ENCODE peak calls at places on chromosome 11, in four cellular contexts. X, J, V and U are unnamed samples. For H3K4me1, the result is how much of the 10 kb centered on the place peaks cover.

GRCh38 chr11:62411524-62411923 is 7.3 kb upstream of the SCGB1A1 start:
- DNase-seq in X (no peak), J (no peak), V (no peak), U (no peak)

GRCh38 chr11:70829160-70829899 is 423.0 kb downstream of the SHANK2 start:
- DNase-seq in X (no peak), J (no peak), V (no peak), U (no peak)

GRCh38 chr11:114195981-114196731 is 100.0 kb upstream of the NNMT start:
- DNase-seq in X (no peak), J (peak), V (no peak), U (no peak)

GRCh38 chr11:35330924-35331323 is 88.4 kb downstream of the SLC1A2 start:
- DNase-seq in X (no peak), J (no peak), V (no peak), U (no peak)

GRCh38 chr11:44861829-44862545 is 88.7 kb downstream of the TP53I11 start:
- DNase-seq in X (peak), J (peak), V (peak), U (peak)

GRCh38 chr11:125941606-125942275 is 4.1 kb upstream of the VSIG10L2 start:
- DNase-seq in X (peak), J (peak), V (no peak), U (no peak)

GRCh38 chr11:96614101-96614500 is 224.3 kb downstream of the JRKL start:
- DNase-seq in X (no peak), J (no peak), V (no peak), U (no peak)

GRCh38 chr11:61885784-61886580 is 5.4 kb downstream of the FADS3 start:
- DNase-seq in X (no peak), J (no peak), V (no peak), U (no peak)

GRCh38 chr11:134654161-134654915 is 242.3 kb upstream of the B3GAT1 start:
- DNase-seq in X (no peak), J (peak), V (no peak), U (no peak)

GRCh38 chr11:65642014-65642671 is 4.2 kb downstream of the SIPA1 start:
- DNase-seq in X (no peak), J (no peak), V (no peak), U (no peak)

GRCh38 chr11:78239781-78240180 is 51.1 kb downstream of the USP35 start:
- DNase-seq in X (no peak), J (no peak), V (no peak), U (no peak)

GRCh38 chr11:117020873-117021564 is 77.2 kb downstream of the SIK3 start:
- DNase-seq in X (no peak), J (no peak), V (no peak), U (no peak)

GRCh38 chr11:62705880-62706831 is 1.1 kb downstream of the BSCL2 start:
- DNase-seq in X (peak), J (peak), V (peak), U (peak)

GRCh38 chr11:114209343-114209742 is 86.9 kb upstream of the NNMT start:
- DNase-seq in X (no peak), J (no peak), V (no peak), U (no peak)

GRCh38 chr11:26571861-26572654 is at the start of gene MUC15:
- DNase-seq in X (no peak), J (no peak), V (no peak), U (no peak)

GRCh38 chr11:90476442-90477007 is 253.7 kb upstream of the CHORDC1 start:
- DNase-seq in X (peak), J (peak), V (no peak), U (no peak)

GRCh38 chr11:24171869-24172268 is 325.0 kb upstream of the LUZP2 start:
- DNase-seq in X (no peak), J (no peak), V (no peak), U (no peak)

GRCh38 chr11:115473167-115473566 is 31.0 kb downstream of the CADM1 start:
- DNase-seq in X (no peak), J (no peak), V (no peak), U (no peak)

GRCh38 chr11:32884770-32885384 is 7.7 kb upstream of the QSER1 start:
- DNase-seq in X (no peak), J (no peak), V (no peak), U (no peak)

GRCh38 chr11:120727752-120728151 is 216.2 kb downstream of the GRIK4 start:
- DNase-seq in X (no peak), J (no peak), V (no peak), U (no peak)

GRCh38 chr11:125945011-125945796 is 640 bp upstream of the VSIG10L2 start:
- DNase-seq in X (no peak), J (no peak), V (no peak), U (no peak)

GRCh38 chr11:109197656-109198055 is 224.3 kb upstream of the C11orf87 start:
- DNase-seq in X (no peak), J (no peak), V (no peak), U (no peak)

GRCh38 chr11:78651923-78652602 is 77.4 kb upstream of the NARS2 start:
- DNase-seq in X (no peak), J (no peak), V (no peak), U (no peak)

GRCh38 chr11:67563354-67564114 is 20.1 kb upstream of the GSTP1 start:
- DNase-seq in X (no peak), J (peak), V (peak), U (peak)

GRCh38 chr11:108912587-108912986 is 247.7 kb downstream of the DDX10 start:
- DNase-seq in X (no peak), J (no peak), V (no peak), U (no peak)

GRCh38 chr11:9143726-9144125 is 52.3 kb upstream of the SCUBE2 start:
- DNase-seq in X (no peak), J (no peak), V (no peak), U (no peak)
- TF ChIP-seq CTCF in X (no peak), J (no peak), V (no peak), U (no peak)

GRCh38 chr11:1841511-1842148 is 2.8 kb downstream of the TNNI2 start:
- DNase-seq in X (no peak), J (no peak), V (no peak), U (no peak)
- H3K4me1 ChIP-seq in X (under half), J (under half), V (under half), U (under half)

DNA sequence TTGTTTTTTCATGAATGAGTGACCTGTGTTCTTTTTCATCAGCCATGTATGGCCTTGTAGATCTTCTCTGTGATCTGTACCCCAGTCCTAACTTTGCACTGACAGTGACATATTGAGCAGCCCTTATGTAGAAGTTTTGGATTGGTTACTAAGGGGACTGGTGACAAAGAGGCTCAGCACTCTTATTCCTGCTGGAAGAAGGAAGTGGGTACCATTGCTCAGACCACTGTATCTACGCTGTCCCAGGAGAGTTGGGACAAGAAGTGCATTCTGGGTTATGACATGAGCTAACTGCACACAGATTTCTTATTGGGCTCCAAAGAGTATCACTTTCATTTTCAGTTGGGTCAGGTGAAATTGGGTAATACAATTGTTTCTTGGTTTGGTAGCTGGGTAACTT is 107.8 kb upstream of the RASSF10 start:
- DNase-seq in X (no peak), J (no peak), V (no peak), U (no peak)
- H3K27ac ChIP-seq in X (no peak), J (no peak), V (peak), U (no peak)

GRCh38 chr11:64356498-64357411 is 2.2 kb upstream of the RPS6KA4 start:
- DNase-seq in X (no peak), J (peak), V (no peak), U (no peak)
- TF ChIP-seq CTCF in X (peak), J (no peak), V (no peak), U (no peak)

GRCh38 chr11:72703281-72704008 is 29.2 kb upstream of the PDE2A start:
- DNase-seq in X (no peak), J (no peak), V (no peak), U (no peak)

GRCh38 chr11:72705442-72706365 is 31.5 kb upstream of the PDE2A start:
- DNase-seq in X (no peak), J (no peak), V (no peak), U (no peak)

GRCh38 chr11:72704783-72705287 is 30.6 kb upstream of the PDE2A start:
- DNase-seq in X (no peak), J (no peak), V (no peak), U (no peak)

GRCh38 chr11:72702842-72703241 is 28.6 kb upstream of the PDE2A start:
- DNase-seq in X (no peak), J (no peak), V (no peak), U (no peak)

DNA sequence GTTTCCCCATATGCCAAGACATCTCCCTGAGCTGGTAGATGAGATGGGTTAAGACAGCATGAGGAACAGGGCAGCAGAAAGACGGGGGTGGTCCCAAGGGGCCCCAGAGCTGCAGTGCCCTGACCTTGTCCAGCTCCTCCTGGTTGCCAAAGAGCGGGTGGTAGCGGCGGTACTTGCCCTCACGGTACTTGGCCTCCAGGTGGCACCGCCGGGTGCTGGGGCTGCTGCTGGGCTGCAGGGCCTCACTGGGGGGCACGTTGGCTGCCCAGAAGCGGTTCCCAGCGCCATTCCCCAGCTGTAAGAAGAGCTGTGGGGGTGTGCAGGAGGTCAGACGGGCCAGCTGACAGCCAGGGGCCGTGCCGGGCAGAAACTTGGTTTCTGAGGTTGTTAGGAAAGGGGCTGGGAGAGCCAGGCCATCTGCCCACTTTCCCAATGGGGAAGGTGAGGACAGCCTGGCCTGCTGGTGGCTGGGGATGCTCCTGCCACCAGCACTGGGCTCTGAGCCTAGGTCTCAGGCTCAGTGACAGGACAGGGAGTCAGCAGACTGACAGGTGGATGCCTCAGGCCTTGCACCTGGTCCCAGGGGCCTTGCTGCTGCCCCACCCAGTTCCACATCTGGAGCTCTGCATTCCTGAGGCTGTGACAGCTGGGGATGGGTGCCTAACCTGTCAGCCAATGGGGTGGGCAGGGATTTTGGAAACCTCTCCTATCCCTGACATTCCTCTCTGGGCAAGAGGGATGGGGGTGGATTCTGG is 30.0 kb upstream of the PDE2A start:
- DNase-seq in X (no peak), J (no peak), V (no peak), U (no peak)
- H3K4me1 ChIP-seq in X (under half), J (under half), V (under half), U (under half)

DNA sequence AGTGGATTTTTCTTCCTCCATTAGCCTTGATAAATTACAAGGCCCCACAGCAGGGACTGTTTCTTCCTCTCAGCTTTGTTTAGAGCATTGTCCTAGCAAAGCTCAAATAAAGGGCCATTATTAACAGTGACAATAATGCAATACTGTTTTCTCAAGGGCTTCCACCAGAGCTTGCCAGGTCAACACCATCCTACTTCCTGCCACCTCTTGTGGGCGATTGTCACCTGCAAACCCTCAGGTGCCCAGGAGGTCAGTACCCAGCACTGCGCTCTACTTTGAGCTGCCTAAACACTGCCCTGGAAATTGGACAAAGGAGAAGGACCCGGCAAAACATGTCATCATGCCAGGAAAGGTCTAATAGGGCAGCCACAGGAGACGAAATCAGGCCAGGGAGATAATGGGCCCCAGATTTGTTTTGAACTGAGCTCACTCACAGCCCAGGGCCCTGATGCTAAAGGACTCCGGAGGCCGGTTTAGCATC is 95.2 kb downstream of the ABTB2 start:
- DNase-seq in X (no peak), J (no peak), V (no peak), U (no peak)
- H3K27ac ChIP-seq in X (no peak), J (no peak), V (no peak), U (no peak)